ENCODE peak calls at places on chromosomes 3 and 15, in four cellular contexts. Q is Panc1, S is IMR-90, I is left ventricle myocardium inferior. O is an unnamed sample.

GRCh38 chr15:80076321-80077318 is 17.1 kb downstream of the ZFAND6 start:
- DNase-seq in S (peak; percentile 50), Q (no peak), I (no peak), O (no peak)

GRCh38 chr15:41286665-41287333 is 45.6 kb downstream of the OIP5 start:
- DNase-seq in I (no peak), Q (no peak), S (peak; percentile 44), O (no peak)

GRCh38 chr3:63706321-63707085 is 54.0 kb downstream of the SNTN start:
- DNase-seq in S (no peak), I (no peak), Q (no peak), O (no peak)

GRCh38 chr3:190401943-190402342 is 14.0 kb downstream of the CLDN16 start:
- DNase-seq in Q (no peak), S (no peak), I (no peak), O (no peak)

GRCh38 chr15:34490421-34491193 is 53.0 kb upstream of the GOLGA8A start:
- DNase-seq in S (no peak), Q (no peak), I (no peak), O (no peak)

GRCh38 chr3:8069981-8070380 is 431.6 kb upstream of the LMCD1 start:
- DNase-seq in S (no peak), Q (no peak), I (no peak), O (no peak)

GRCh38 chr3:127822836-127823589 is 698 bp upstream of the MGLL start:
- DNase-seq in I (peak; percentile 73), Q (no peak), S (peak; percentile 33), O (peak; percentile 84)

GRCh38 chr3:77931272-77932009 is 891.5 kb downstream of the ROBO2 start:
- DNase-seq in I (no peak), S (peak; percentile 9), Q (no peak), O (no peak)

GRCh38 chr3:72798552-72799195 is 49.6 kb downstream of the SHQ1 start:
- DNase-seq in S (peak; percentile 8), I (no peak), Q (no peak), O (no peak)

GRCh38 chr3:134313839-134314587 is 60.2 kb downstream of the AMOTL2 start:
- DNase-seq in Q (no peak), S (no peak), I (no peak), O (no peak)
- H3K4me3 ChIP-seq in Q (peak overlapping the region; percentile 39), S (peak overlapping the region; percentile 59), I (peak overlapping the region; percentile 73), O (peak overlapping the region; percentile 66)

GRCh38 chr3:10944866-10945265 is 47.7 kb upstream of the SLC6A1 start:
- DNase-seq in I (no peak), S (no peak), Q (no peak), O (no peak)

GRCh38 chr3:10942806-10943205 is 49.7 kb upstream of the SLC6A1 start:
- DNase-seq in I (no peak), Q (no peak), S (no peak), O (no peak)

GRCh38 chr3:10948326-10948725 is 44.2 kb upstream of the SLC6A1 start:
- DNase-seq in I (no peak), Q (no peak), S (no peak), O (no peak)

GRCh38 chr3:10946526-10946925 is 46.0 kb upstream of the SLC6A1 start:
- DNase-seq in I (no peak), S (no peak), Q (no peak), O (no peak)

DNA sequence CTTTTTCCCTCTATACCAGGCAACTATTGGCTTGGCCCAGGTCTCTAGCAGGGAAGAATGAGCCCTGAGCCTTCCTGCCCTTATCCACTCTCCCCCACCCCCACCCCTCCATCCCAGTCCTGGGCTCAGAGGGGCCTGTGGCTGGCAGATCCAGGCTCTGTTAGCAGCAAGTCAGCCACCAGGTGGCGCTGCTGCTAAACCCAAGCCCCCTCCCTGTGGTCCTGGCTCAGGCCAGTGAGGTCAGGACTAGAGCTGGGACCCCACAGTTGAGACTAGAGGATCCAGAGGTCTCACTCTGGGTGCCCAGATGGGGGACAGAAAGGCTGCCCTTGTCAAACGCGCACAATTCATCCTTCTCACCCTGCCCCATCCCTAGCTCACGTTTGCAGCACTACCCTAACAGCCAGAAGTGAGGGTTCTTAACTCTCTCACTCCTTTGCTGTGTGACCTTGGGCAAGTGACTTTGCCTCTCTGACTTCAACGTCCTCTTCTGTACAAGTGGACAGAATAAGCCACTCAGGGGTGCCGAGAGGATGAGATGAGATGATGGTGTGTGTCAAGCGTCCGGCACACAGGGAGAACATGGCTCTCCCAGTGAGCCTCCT is 46.8 kb upstream of the SLC6A1 start:
- DNase-seq in Q (no peak), S (peak; percentile 25), I (peak; percentile 49), O (no peak)
- TF ChIP-seq CTCF in Q (peak; percentile 87), S (peak; percentile 66), I (peak; percentile 88), O (peak; percentile 84)

GRCh38 chr15:59674501-59674900 is 14.6 kb downstream of the BNIP2 start:
- DNase-seq in Q (no peak), I (no peak), S (no peak), O (no peak)

GRCh38 chr15:59668571-59668970 is 11.3 kb upstream of the GTF2A2 start:
- DNase-seq in Q (no peak), I (no peak), S (no peak), O (no peak)
- H3K4me3 ChIP-seq in Q (no peak overlapping the region), I (no peak overlapping the region), S (no peak overlapping the region), O (no peak overlapping the region)

DNA sequence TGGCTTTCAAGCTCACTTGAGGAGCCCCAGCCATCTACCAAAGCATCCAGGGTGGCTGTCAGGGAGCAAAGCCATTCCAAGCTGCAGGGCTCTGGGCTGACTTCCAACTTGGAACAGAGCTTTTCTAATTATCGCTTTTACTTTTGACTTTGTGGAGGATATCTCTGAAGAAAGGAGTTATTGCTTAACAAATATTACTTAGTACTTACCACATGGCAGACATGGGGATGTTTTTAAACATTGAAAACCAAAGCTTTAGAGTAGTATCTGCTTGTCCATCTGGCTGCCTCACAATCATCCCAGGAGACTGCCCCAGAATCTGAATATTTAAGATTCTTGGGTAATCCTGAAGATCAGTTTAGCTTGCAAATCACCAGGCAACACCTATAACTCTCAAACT is 8.9 kb downstream of the TAGLN3 start:
- DNase-seq in I (no peak), Q (no peak), S (peak; percentile 50), O (no peak)
- TF ChIP-seq CTCF in I (no peak), Q (no peak), S (no peak), O (no peak)

DNA sequence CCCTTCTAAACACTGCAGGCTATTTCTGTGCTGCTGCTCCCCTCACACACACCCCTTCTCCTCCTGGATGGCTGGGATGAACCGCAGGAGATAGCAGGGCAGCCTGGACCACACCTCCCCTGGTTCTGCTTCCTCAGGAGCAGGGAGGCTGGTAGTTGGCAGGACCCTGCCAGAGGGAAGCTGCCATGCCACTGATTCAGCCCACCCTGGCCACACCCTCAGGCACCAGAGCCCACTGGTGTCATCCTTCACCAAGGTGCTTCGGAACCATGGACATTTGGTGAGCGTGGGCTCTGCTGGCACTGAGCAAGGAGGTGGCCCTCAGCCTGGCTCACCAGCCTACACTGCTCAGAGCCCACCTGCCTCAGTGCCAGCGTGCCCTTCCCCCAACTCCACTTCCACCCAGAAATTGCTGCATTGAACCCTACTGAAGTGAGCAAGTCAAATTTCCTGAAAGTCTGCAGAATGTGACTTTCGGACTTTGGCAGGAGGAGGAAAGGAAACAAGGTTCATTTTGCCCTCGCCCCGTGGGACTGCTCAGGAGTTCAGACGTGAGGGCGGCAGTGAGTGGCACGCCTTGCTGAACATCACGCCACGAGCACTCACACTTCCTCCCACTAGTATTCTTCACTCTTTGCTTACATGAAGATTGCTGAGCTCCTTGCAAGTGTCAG is 26.3 kb downstream of the BMF start:
- DNase-seq in I (no peak), Q (no peak), S (no peak), O (no peak)
- H3K4me3 ChIP-seq in I (peak overlapping the region; percentile 54), Q (no peak overlapping the region), S (no peak overlapping the region), O (peak overlapping the region; percentile 67)